ENCODE peak calls at places on chromosomes 7 and 10, in six cellular contexts. S, F, M, B, Z and R are unnamed samples.

GRCh38 chr10:93030409-93030808 is 30.2 kb upstream of the CYP26C1 start:
- DNase-seq in S (no peak), F (peak), M (no peak), B (no peak), Z (no peak), R (peak)

GRCh38 chr10:21047511-21047910 is 150.4 kb upstream of the NEBL start:
- DNase-seq in S (no peak), F (no peak), M (no peak), B (no peak), Z (no peak), R (no peak)

GRCh38 chr7:106060394-106060920 is 51.7 kb downstream of the SYPL1 start:
- DNase-seq in S (no peak), F (no peak), M (no peak), B (no peak), Z (no peak), R (no peak)

GRCh38 chr10:73584737-73585136 is 6.4 kb downstream of the USP54 start:
- DNase-seq in S (no peak), F (no peak), M (no peak), B (no peak), Z (no peak), R (peak)

GRCh38 chr7:129532375-129532774 is 30.0 kb downstream of the SMKR1 start:
- DNase-seq in S (no peak), F (no peak), M (no peak), B (no peak), Z (no peak), R (no peak)

GRCh38 chr7:98872328-98872924 is 2.6 kb upstream of the TMEM130 start:
- DNase-seq in S (peak), F (no peak), M (no peak), B (no peak), Z (no peak), R (no peak)

GRCh38 chr7:21365866-21366624 is 61.8 kb upstream of the SP4 start:
- DNase-seq in S (no peak), F (peak), M (no peak), B (no peak), Z (no peak), R (peak)

GRCh38 chr10:48459270-48460147 is 145.4 kb downstream of the ARHGAP22 start:
- DNase-seq in S (no peak), F (no peak), M (no peak), B (no peak), Z (peak), R (no peak)

GRCh38 chr7:150876817-150877526 is 24.7 kb downstream of the AOC1 start:
- DNase-seq in S (peak), F (peak), M (peak), B (peak), Z (peak), R (peak)

GRCh38 chr7:93119191-93119905 is 1.6 kb upstream of the SAMD9 start:
- DNase-seq in S (no peak), F (no peak), M (no peak), B (peak), Z (no peak), R (no peak)

GRCh38 chr7:974172-974571 is 1.2 kb downstream of the COX19 start:
- DNase-seq in S (no peak), F (no peak), M (no peak), B (no peak), Z (no peak), R (no peak)

GRCh38 chr10:121330528-121330927 is 267.7 kb downstream of the FGFR2 start:
- DNase-seq in S (no peak), F (no peak), M (no peak), B (no peak), Z (no peak), R (no peak)

GRCh38 chr10:75987610-75988009 is 556.2 kb downstream of the LRMDA start:
- DNase-seq in S (no peak), F (no peak), M (no peak), B (no peak), Z (no peak), R (peak)

GRCh38 chr7:129184979-129185670 is 3.3 kb upstream of the SMO start:
- DNase-seq in S (no peak), F (peak), M (no peak), B (no peak), Z (no peak), R (no peak)

GRCh38 chr7:149620961-149621360 is 123.4 kb upstream of the ZNF746 start:
- DNase-seq in S (no peak), F (no peak), M (no peak), B (no peak), Z (no peak), R (no peak)